ENCODE peak calls at places on chromosomes 5 and 9, in seven cellular contexts. V is C1 segment of cervical spinal cord, P is HEK293T, Y is globus pallidus, D is GM13977, F is pancreas, I is NCI-H1092 treated with DMSO at 0.1 percent for 48 hours. B is an unnamed sample.

GRCh38 chr5:148186248-148187003 is 16.4 kb upstream of the SPINK6 start:
- DNase-seq in V (no peak), P (no peak), Y (no peak), D (no peak), F (no peak), I (no peak), B (no peak)

GRCh38 chr9:73006986-73007385 is 54.1 kb upstream of the ALDH1A1 start:
- DNase-seq in V (no peak), P (no peak), Y (no peak), D (no peak), F (no peak), I (no peak), B (no peak)

GRCh38 chr9:87830446-87830845 is 52.2 kb upstream of the SPATA31E1 start:
- DNase-seq in V (no peak), P (no peak), Y (no peak), D (no peak), F (no peak), I (no peak), B (no peak)

GRCh38 chr5:17180330-17180843 is 37.0 kb upstream of the BASP1 start:
- DNase-seq in V (no peak), P (no peak), Y (no peak), D (no peak), F (no peak), I (no peak), B (no peak)

GRCh38 chr5:148740966-148741742 is 85.3 kb upstream of the ADRB2 start:
- DNase-seq in V (no peak), P (peak), Y (peak), D (peak), F (no peak), I (peak), B (no peak)

GRCh38 chr9:35488019-35488418 is 1.9 kb upstream of the RUSC2 start:
- DNase-seq in V (no peak), P (no peak), Y (no peak), D (no peak), F (no peak), I (no peak), B (no peak)

GRCh38 chr5:131296213-131296672 is 32.4 kb downstream of the CDC42SE2 start:
- DNase-seq in V (no peak), P (no peak), Y (no peak), D (no peak), F (no peak), I (no peak), B (no peak)

GRCh38 chr5:137880313-137880712 is 8.9 kb upstream of the PKD2L2 start:
- DNase-seq in V (no peak), P (no peak), Y (peak), D (no peak), F (no peak), I (no peak), B (no peak)

GRCh38 chr9:127067603-127068220 is 54.7 kb downstream of the ANGPTL2 start:
- DNase-seq in V (no peak), P (no peak), Y (no peak), D (no peak), F (no peak), I (no peak), B (no peak)

GRCh38 chr9:94656190-94656589 is 16.9 kb upstream of the FBP1 start:
- DNase-seq in V (no peak), P (no peak), Y (no peak), D (peak), F (no peak), I (no peak), B (no peak)